ENCODE peak calls at places on chromosome 9, in eight cellular contexts. J is right lobe of liver; A is tibial artery; H is activated CD8-positive, alpha-beta memory T cell treated with anti-CD3 and anti-CD28 coated beads for 48 hours; E is T-cell; N is substantia nigra; P is GM13976; Q is fibroblast of the aortic adventitia. O is an unnamed sample.

GRCh38 chr9:110258671-110259070 is 2.4 kb upstream of the TXN start:
- DNase-seq in Q (no peak), A (no peak), N (no peak), P (peak), H (no peak), J (no peak), E (no peak), O (no peak)

GRCh38 chr9:18424132-18424531 is 49.8 kb upstream of the ADAMTSL1 start:
- DNase-seq in J (no peak), E (no peak), N (no peak), A (no peak), H (no peak), Q (no peak), P (no peak), O (no peak)

GRCh38 chr9:78280982-78281668 is 15.8 kb upstream of the PSAT1 start:
- DNase-seq in A (peak), P (no peak), N (peak), J (peak), E (no peak), Q (peak), H (no peak), O (no peak)

GRCh38 chr9:125028041-125028440 is 87.2 kb upstream of the GOLGA1 start:
- DNase-seq in Q (no peak), J (no peak), E (no peak), H (no peak), P (no peak), N (no peak), A (no peak), O (no peak)

GRCh38 chr9:134917431-134918373 is at the start of gene FCN1:
- DNase-seq in A (peak), J (no peak), E (no peak), P (no peak), N (no peak), Q (no peak), H (no peak), O (no peak)

GRCh38 chr9:131875828-131876485 is 136.1 kb upstream of the RAPGEF1 start:
- DNase-seq in P (no peak), E (no peak), N (no peak), A (no peak), H (no peak), J (no peak), Q (peak), O (peak)

GRCh38 chr9:115146581-115147021 is 28.6 kb upstream of the TNC start:
- DNase-seq in A (peak), E (no peak), N (no peak), J (no peak), H (no peak), P (no peak), Q (peak), O (no peak)

GRCh38 chr9:76987594-76988200 is 31.8 kb upstream of the FOXB2 start:
- DNase-seq in Q (peak), J (no peak), E (no peak), P (peak), H (no peak), N (peak), A (no peak), O (peak)

GRCh38 chr9:133168432-133168831 is 4.7 kb upstream of the GBGT1 start:
- DNase-seq in A (no peak), H (no peak), N (no peak), P (peak), Q (no peak), E (no peak), J (no peak), O (no peak)